ENCODE peak calls at places on chromosomes 6 and 20, in six cellular contexts. J is HTR-8/SVneo; Z is stimulated activated CD4-positive, alpha-beta T cell treated with anti-CD3 and anti-CD28 coated beads, TNF-alpha, amount 100 ng/mL, for 1 hour; C is astrocyte of the cerebellum; B is GM13976; Y is A172. G is an unnamed sample.

GRCh38 chr20:17875106-17875980 is 93.3 kb downstream of the SNX5 start:
- DNase-seq in B (no peak), Z (no peak), Y (peak; percentile 53), J (no peak), C (peak; percentile 75), G (no peak)

GRCh38 chr6:16471222-16471784 is 232.9 kb downstream of the GMPR start:
- DNase-seq in J (no peak), Z (no peak), B (peak; percentile 32), Y (no peak), C (no peak), G (no peak)

GRCh38 chr6:28695671-28696537 is 170.2 kb downstream of the GPX5 start:
- DNase-seq in C (no peak), B (no peak), Z (no peak), Y (no peak), J (no peak), G (no peak)

GRCh38 chr20:51696304-51697118 is 71.7 kb downstream of the ATP9A start:
- DNase-seq in Z (no peak), C (no peak), Y (no peak), B (no peak), J (no peak), G (no peak)

GRCh38 chr6:7124631-7125030 is 16.9 kb downstream of the RREB1 start:
- DNase-seq in Y (no peak), Z (no peak), B (no peak), J (no peak), C (no peak), G (no peak)

GRCh38 chr20:15310361-15310760 is 972.9 kb upstream of the FLRT3 start:
- DNase-seq in C (no peak), J (no peak), Y (no peak), B (no peak), Z (no peak), G (no peak)

GRCh38 chr6:119637768-119638167 is 288.2 kb upstream of the MAN1A1 start:
- DNase-seq in C (no peak), J (no peak), Z (no peak), B (peak; percentile 14), Y (no peak), G (no peak)

GRCh38 chr6:44735631-44735963 is 348.1 kb downstream of the CDC5L start:
- DNase-seq in B (peak; percentile 43), C (peak; percentile 13), Y (peak; percentile 45), J (no peak), Z (no peak), G (no peak)

GRCh38 chr20:62482970-62483369 is 7.2 kb upstream of the GATA5 start:
- DNase-seq in B (no peak), C (no peak), Z (no peak), Y (no peak), J (no peak), G (no peak)

GRCh38 chr6:101259446-101259845 is 134.1 kb upstream of the GRIK2 start:
- DNase-seq in Z (no peak), C (no peak), B (no peak), Y (no peak), J (no peak), G (no peak)

GRCh38 chr6:579339-579738 is 77.6 kb downstream of the HUS1B start:
- DNase-seq in J (peak; percentile 26), Z (no peak), Y (peak; percentile 22), B (no peak), C (no peak), G (no peak)

GRCh38 chr20:45882469-45883099 is 1.6 kb downstream of the ZSWIM1 start:
- DNase-seq in Z (no peak), C (no peak), J (no peak), Y (no peak), B (no peak), G (no peak)

GRCh38 chr20:63116412-63117106 is 99.4 kb downstream of the YTHDF1 start:
- DNase-seq in Y (peak; percentile 8), C (no peak), B (peak; percentile 72), J (peak; percentile 77), Z (no peak), G (no peak)

GRCh38 chr20:3923818-3924217 is 34.6 kb downstream of the PANK2 start:
- DNase-seq in Y (no peak), C (no peak), B (no peak), Z (no peak), J (no peak), G (no peak)

GRCh38 chr20:64176548-64177419 is 12.5 kb downstream of the MYT1 start:
- DNase-seq in C (no peak), Z (no peak), Y (no peak), J (no peak), B (no peak), G (no peak)

GRCh38 chr6:169804427-169804826 is 53.0 kb downstream of the ERMARD start:
- DNase-seq in B (no peak), Z (no peak), J (no peak), Y (no peak), C (no peak), G (no peak)

GRCh38 chr6:31037169-31037568 is 26.9 kb downstream of the MUC22 start:
- DNase-seq in C (no peak), Z (no peak), B (no peak), Y (no peak), J (no peak), G (no peak)

GRCh38 chr20:14259691-14260090 is 77.7 kb downstream of the FLRT3 start:
- DNase-seq in Z (no peak), C (no peak), Y (no peak), B (no peak), J (no peak), G (no peak)

GRCh38 chr20:10090588-10091166 is 55.9 kb downstream of the ANKEF1 start:
- DNase-seq in Z (no peak), J (peak; percentile 13), Y (peak; percentile 66), C (peak; percentile 49), B (peak; percentile 18), G (peak; percentile 35)

GRCh38 chr6:90087103-90087833 is 193.0 kb downstream of the GJA10 start:
- DNase-seq in C (no peak), B (no peak), Z (no peak), J (no peak), Y (no peak), G (no peak)

GRCh38 chr6:157644043-157644810 is 178.8 kb upstream of the SNX9 start:
- DNase-seq in C (no peak), B (no peak), J (peak; percentile 21), Y (no peak), Z (no peak), G (no peak)

GRCh38 chr6:36655073-36655847 is 23.3 kb upstream of the CDKN1A start:
- DNase-seq in B (no peak), J (no peak), Z (no peak), Y (no peak), C (no peak), G (no peak)

GRCh38 chr6:1381397-1382330 is 7.7 kb upstream of the FOXF2 start:
- DNase-seq in Z (no peak), Y (peak; percentile 18), J (no peak), C (no peak), B (peak; percentile 83), G (no peak)

GRCh38 chr6:82067021-82067420 is 180.5 kb downstream of the IBTK start:
- DNase-seq in Z (no peak), B (peak; percentile 59), J (no peak), C (no peak), Y (no peak), G (no peak)

GRCh38 chr6:71388846-71389543 is 100.4 kb downstream of the OGFRL1 start:
- DNase-seq in J (no peak), Y (no peak), C (no peak), B (no peak), Z (no peak), G (no peak)

GRCh38 chr6:131945971-131946370 is 5.2 kb downstream of the CCN2 start:
- DNase-seq in C (no peak), Z (no peak), B (no peak), Y (no peak), J (no peak), G (no peak)

GRCh38 chr6:52503344-52503747 is 73.5 kb downstream of the TRAM2 start:
- DNase-seq in B (peak; percentile 20), C (no peak), Y (no peak), J (no peak), Z (no peak), G (no peak)

GRCh38 chr6:89944826-89945407 is 50.6 kb downstream of the GJA10 start:
- DNase-seq in J (no peak), B (no peak), Y (no peak), C (no peak), Z (no peak), G (no peak)

GRCh38 chr20:46312075-46312944 is 4.0 kb upstream of the CDH22 start:
- DNase-seq in Y (no peak), B (no peak), Z (no peak), C (no peak), J (no peak), G (no peak)

GRCh38 chr6:37283268-37283667 is 25.3 kb upstream of the TMEM217 start:
- DNase-seq in B (no peak), Z (no peak), J (no peak), Y (no peak), C (peak; percentile 81), G (no peak)

GRCh38 chr20:48623176-48623905 is 204.5 kb downstream of the PREX1 start:
- DNase-seq in C (no peak), Y (no peak), Z (no peak), B (no peak), J (no peak), G (no peak)

GRCh38 chr6:147554281-147554680 is 45.8 kb downstream of the SAMD5 start:
- DNase-seq in Z (no peak), J (no peak), B (no peak), C (no peak), Y (no peak), G (no peak)

GRCh38 chr6:37243131-37243815 is 14.3 kb upstream of the TBC1D22B start:
- DNase-seq in Z (no peak), J (no peak), C (no peak), B (no peak), Y (no peak), G (no peak)

GRCh38 chr6:116106146-116106545 is 5.5 kb downstream of the NT5DC1 start:
- DNase-seq in B (no peak), Z (no peak), Y (no peak), J (no peak), C (no peak), G (no peak)

GRCh38 chr6:11277275-11278206 is 45.1 kb upstream of the NEDD9 start:
- DNase-seq in Y (peak; percentile 76), B (peak; percentile 83), Z (no peak), J (peak; percentile 78), C (no peak), G (no peak)

GRCh38 chr6:82331031-82331773 is 32.4 kb upstream of the TPBG start:
- DNase-seq in C (peak; percentile 28), Z (no peak), Y (peak; percentile 45), J (peak; percentile 17), B (no peak), G (no peak)

GRCh38 chr6:15615837-15616236 is 47.0 kb downstream of the DTNBP1 start:
- DNase-seq in Y (no peak), J (no peak), C (no peak), Z (no peak), B (peak; percentile 36), G (no peak)